ENCODE peak calls at places on chromosomes 11 and 22, in nine cellular contexts. R, A, X, L, P, T, Z, K and W are unnamed samples.
A peak's percentile ranks its signal among the peaks of the same experiment; 100 is the strongest.

GRCh38 chr11:120310875-120311274 is 14.2 kb upstream of the TLCD5 start:
- DNase-seq in L (no peak), Z (no peak), A (no peak), K (no peak), T (no peak), R (no peak), X (no peak), P (no peak), W (no peak)

GRCh38 chr22:30855677-30856518 is 112.7 kb downstream of the MORC2 start:
- DNase-seq in X (no peak), A (peak; percentile 4), Z (no peak), R (no peak), L (no peak), P (no peak), T (no peak), K (no peak), W (no peak)

GRCh38 chr22:16609548-16610261 is 17.1 kb upstream of the CCT8L2 start:
- DNase-seq in L (no peak), K (no peak), P (no peak), R (no peak), A (no peak), T (no peak), Z (no peak), X (no peak), W (no peak)

GRCh38 chr11:122439911-122440782 is 215.4 kb upstream of the UBASH3B start:
- DNase-seq in L (no peak), R (no peak), X (no peak), P (no peak), Z (peak; percentile 20), K (no peak), A (no peak), T (no peak), W (no peak)

GRCh38 chr11:94151903-94152677 is 23.4 kb downstream of the PANX1 start:
- DNase-seq in K (no peak), R (no peak), X (no peak), L (peak; percentile 62), Z (no peak), T (no peak), A (no peak), P (no peak), W (no peak)

GRCh38 chr11:134562176-134562575 is 150.1 kb upstream of the B3GAT1 start:
- DNase-seq in K (no peak), X (no peak), Z (no peak), A (no peak), L (no peak), T (no peak), P (no peak), R (no peak), W (no peak)

GRCh38 chr11:72637198-72637597 is 37.0 kb downstream of the PDE2A start:
- DNase-seq in Z (no peak), X (no peak), L (no peak), T (peak; percentile 9), K (no peak), P (no peak), A (no peak), R (no peak), W (no peak)

GRCh38 chr22:22933100-22933806 is 45.6 kb downstream of the IGLL5 start:
- DNase-seq in A (no peak), K (no peak), P (no peak), X (no peak), R (no peak), T (no peak), L (no peak), Z (no peak), W (no peak)

GRCh38 chr22:43272301-43272700 is 70.9 kb downstream of the SCUBE1 start:
- DNase-seq in L (no peak), A (no peak), X (no peak), R (no peak), P (no peak), K (no peak), Z (no peak), T (no peak), W (no peak)

GRCh38 chr11:2512431-2513407 is 67.9 kb downstream of the KCNQ1 start:
- DNase-seq in T (no peak), L (no peak), X (no peak), R (no peak), Z (no peak), A (no peak), P (no peak), K (no peak), W (peak; percentile 21)